ENCODE peak calls at places on chromosomes 4 and X, in ten cellular contexts. F is cardiac septum; Q is activated CD8-positive, alpha-beta T cell treated with anti-CD3 and anti-CD28 coated beads, Interleukin-2, amount 10 ng/mL, durations not matched to agents 7 days and 5 days; V is lung microvascular endothelial cell; D is hypothalamus; U is activated naive CD8-positive, alpha-beta T cell treated with anti-CD3 and anti-CD28 coated beads, Interleukin-2, amount 10 ng/mL, durations not matched to agents 7 days and 5 days; M is CD8-positive, alpha-beta memory T cell; R is dermis blood vessel endothelial cell; B is activated CD8-positive, alpha-beta memory T cell treated with anti-CD3 and anti-CD28 coated beads for 48 hours; K is bronchial epithelial cell. X is an unnamed sample.

GRCh38 chr4:110663738-110664444 is 41.0 kb upstream of the PITX2 start:
- DNase-seq in R (no peak), K (peak; percentile 26), M (no peak), U (no peak), Q (no peak), D (no peak), V (no peak), B (no peak), F (no peak), X (no peak)

GRCh38 chrX:130171446-130172126 is at the start of gene RAB33A:
- DNase-seq in R (peak; percentile 16), D (peak; percentile 50), F (no peak), V (no peak), B (no peak), U (peak; percentile 64), Q (peak; percentile 57), M (peak; percentile 46), K (no peak), X (peak; percentile 49)

GRCh38 chr4:149781150-149781549 is 34.5 kb downstream of the IQCM start:
- DNase-seq in D (no peak), Q (no peak), U (no peak), F (no peak), B (no peak), M (no peak), R (no peak), V (no peak), K (peak; percentile 85), X (no peak)

GRCh38 chr4:107870916-107871786 is 46.4 kb downstream of the SGMS2 start:
- DNase-seq in K (no peak), D (no peak), R (peak; percentile 63), U (no peak), B (no peak), V (peak; percentile 87), Q (no peak), M (no peak), F (no peak), X (no peak)

GRCh38 chrX:151974336-151975227 is at the start of gene GABRE:
- DNase-seq in D (no peak), M (no peak), R (peak; percentile 71), Q (no peak), V (peak; percentile 70), F (peak; percentile 82), K (no peak), B (no peak), U (peak; percentile 23), X (no peak)

GRCh38 chrX:71992711-71993110 is 82.1 kb downstream of the NHSL2 start:
- DNase-seq in Q (peak; percentile 72), V (no peak), R (no peak), D (no peak), M (peak; percentile 80), K (no peak), B (no peak), U (peak; percentile 41), F (no peak), X (peak; percentile 47)

GRCh38 chr4:16187455-16187854 is 38.8 kb downstream of the TAPT1 start:
- DNase-seq in R (no peak), V (no peak), B (no peak), K (peak; percentile 12), U (no peak), Q (no peak), M (no peak), D (no peak), F (no peak), X (no peak)

GRCh38 chr4:107999932-108000539 is 10.3 kb downstream of the HADH start:
- DNase-seq in U (no peak), B (no peak), M (no peak), V (no peak), K (peak; percentile 66), R (no peak), Q (no peak), D (no peak), F (no peak), X (no peak)

GRCh38 chrX:37423864-37424569 is 74.9 kb downstream of the PRRG1 start:
- DNase-seq in V (no peak), Q (no peak), K (peak; percentile 39), B (no peak), U (no peak), F (no peak), D (no peak), R (peak; percentile 20), M (no peak), X (no peak)

GRCh38 chrX:13903405-13903804 is 86.5 kb upstream of the GPM6B start:
- DNase-seq in K (peak; percentile 54), F (no peak), R (no peak), V (no peak), U (no peak), B (no peak), Q (no peak), D (no peak), M (no peak), X (no peak)

GRCh38 chrX:17039826-17040225 is 93.4 kb downstream of the REPS2 start:
- DNase-seq in B (no peak), U (no peak), K (no peak), R (no peak), Q (no peak), D (no peak), M (no peak), F (no peak), V (no peak), X (no peak)

GRCh38 chr4:154618708-154619315 is 6.4 kb upstream of the FGG start:
- DNase-seq in B (no peak), U (peak; percentile 54), F (no peak), R (peak; percentile 68), M (peak; percentile 11), K (peak; percentile 58), Q (peak; percentile 77), D (peak; percentile 4), V (peak; percentile 70), X (peak; percentile 24)